ENCODE peak calls at places on chromosomes 4 and X, in nine cellular contexts. B, S, U, E, X, O, F, A and C are unnamed samples.

GRCh38 chr4:52979020-52979419 is 116.9 kb downstream of the RASL11B start:
- DNase-seq in B (no peak), S (no peak), U (no peak), E (no peak), X (no peak), O (no peak), F (no peak), A (no peak), C (no peak)

GRCh38 chr4:153522800-153523089 is 56.6 kb downstream of the TMEM131L start:
- DNase-seq in B (no peak), S (no peak), U (no peak), E (no peak), X (no peak), O (no peak), F (no peak), A (no peak), C (no peak)

GRCh38 chr4:126701756-126702155 is 931.0 kb upstream of the INTU start:
- DNase-seq in B (no peak), S (no peak), U (no peak), E (peak; percentile 1), X (no peak), O (no peak), F (no peak), A (no peak), C (peak; percentile 74)

GRCh38 chr4:174461438-174462106 is 60.7 kb downstream of the HPGD start:
- DNase-seq in B (no peak), S (no peak), U (no peak), E (no peak), X (no peak), O (no peak), F (no peak), A (no peak), C (no peak)

GRCh38 chrX:65690057-65690855 is 22.8 kb downstream of the MSN start:
- DNase-seq in B (no peak), S (no peak), U (no peak), E (no peak), X (no peak), O (no peak), F (no peak), A (peak; percentile 43), C (no peak)

GRCh38 chrX:128928636-128929035 is 594.7 kb downstream of the SMARCA1 start:
- DNase-seq in B (no peak), S (peak; percentile 3), U (no peak), E (no peak), X (no peak), O (no peak), F (no peak), A (no peak), C (no peak)

GRCh38 chr4:56271121-56271520 is 116.2 kb downstream of the AASDH start:
- DNase-seq in B (no peak), S (no peak), U (no peak), E (no peak), X (no peak), O (no peak), F (no peak), A (no peak), C (no peak)

GRCh38 chrX:120672389-120672788 is 42.5 kb upstream of the C1GALT1C1 start:
- DNase-seq in B (peak; percentile 58), S (no peak), U (no peak), E (no peak), X (no peak), O (peak; percentile 27), F (no peak), A (no peak), C (no peak)

GRCh38 chrX:64642482-64642881 is 247.2 kb upstream of the MTMR8 start:
- DNase-seq in B (no peak), S (no peak), U (peak; percentile 2), E (no peak), X (no peak), O (no peak), F (no peak), A (peak; percentile 15), C (no peak)

GRCh38 chr4:152255437-152255836 is 280.5 kb downstream of the FBXW7 start:
- DNase-seq in B (no peak), S (no peak), U (no peak), E (no peak), X (no peak), O (no peak), F (peak; percentile 46), A (peak; percentile 61), C (no peak)

GRCh38 chrX:19564606-19565005 is 49.3 kb upstream of the MAP3K15 start:
- DNase-seq in B (no peak), S (no peak), U (no peak), E (no peak), X (no peak), O (no peak), F (no peak), A (no peak), C (peak; percentile 64)

GRCh38 chr4:1464581-1465171 is 58.4 kb upstream of the NKX1-1 start:
- DNase-seq in B (no peak), S (no peak), U (no peak), E (no peak), X (no peak), O (no peak), F (no peak), A (no peak), C (peak; percentile 36)

GRCh38 chr4:152962160-152962559 is 26.0 kb downstream of the FHDC1 start:
- DNase-seq in B (no peak), S (no peak), U (no peak), E (no peak), X (no peak), O (no peak), F (no peak), A (no peak), C (no peak)

GRCh38 chrX:17377047-17377692 is 2.2 kb downstream of the NHS start:
- DNase-seq in B (peak; percentile 63), S (peak; percentile 35), U (no peak), E (no peak), X (peak; percentile 52), O (peak; percentile 3), F (peak; percentile 64), A (no peak), C (no peak)

GRCh38 chrX:146224442-146224841 is 406.8 kb downstream of the SLITRK2 start:
- DNase-seq in B (no peak), S (peak; percentile 6), U (no peak), E (no peak), X (no peak), O (no peak), F (no peak), A (peak; percentile 20), C (no peak)

GRCh38 chr4:143335979-143336827 is 473 bp upstream of the GAB1 start:
- DNase-seq in B (peak; percentile 95), S (peak; percentile 45), U (peak; percentile 45), E (peak; percentile 91), X (peak; percentile 97), O (peak; percentile 89), F (peak; percentile 41), A (peak; percentile 89), C (peak; percentile 95)

GRCh38 chr4:185405296-185405999 is 8.8 kb downstream of the ANKRD37 start:
- DNase-seq in B (no peak), S (no peak), U (peak; percentile 26), E (no peak), X (no peak), O (no peak), F (no peak), A (no peak), C (no peak)

GRCh38 chr4:86720508-86721068 is 126.5 kb downstream of the PTPN13 start:
- DNase-seq in B (no peak), S (no peak), U (no peak), E (peak; percentile 66), X (no peak), O (no peak), F (no peak), A (no peak), C (no peak)

GRCh38 chr4:167964766-167965373 is 127.5 kb upstream of the ANXA10 start:
- DNase-seq in B (no peak), S (no peak), U (no peak), E (no peak), X (no peak), O (no peak), F (no peak), A (no peak), C (no peak)

GRCh38 chr4:177380730-177381287 is 61.4 kb downstream of the AGA start:
- DNase-seq in B (no peak), S (no peak), U (no peak), E (no peak), X (no peak), O (no peak), F (no peak), A (peak; percentile 11), C (no peak)

GRCh38 chr4:115687356-115687755 is 573.9 kb upstream of the NDST4 start:
- DNase-seq in B (no peak), S (no peak), U (no peak), E (no peak), X (no peak), O (no peak), F (no peak), A (no peak), C (no peak)

GRCh38 chr4:124177647-124178425 is 534.7 kb downstream of the ANKRD50 start:
- DNase-seq in B (no peak), S (no peak), U (no peak), E (no peak), X (no peak), O (no peak), F (no peak), A (no peak), C (no peak)

GRCh38 chrX:101450951-101451350 is 34.3 kb upstream of the ARMCX4 start:
- DNase-seq in B (peak; percentile 74), S (no peak), U (no peak), E (no peak), X (no peak), O (no peak), F (no peak), A (peak; percentile 26), C (no peak)

GRCh38 chrX:38473715-38474114 is 87.6 kb upstream of the TSPAN7 start:
- DNase-seq in B (no peak), S (no peak), U (no peak), E (no peak), X (no peak), O (no peak), F (no peak), A (no peak), C (no peak)

GRCh38 chrX:103253608-103254007 is 1.3 kb downstream of the TCEAL8 start:
- DNase-seq in B (no peak), S (no peak), U (no peak), E (peak; percentile 5), X (no peak), O (no peak), F (no peak), A (peak; percentile 23), C (no peak)

GRCh38 chr4:163042306-163042705 is 124.4 kb downstream of the NAF1 start:
- DNase-seq in B (no peak), S (no peak), U (no peak), E (no peak), X (no peak), O (no peak), F (no peak), A (no peak), C (no peak)

GRCh38 chrX:119685225-119686066 is 7.5 kb downstream of the SEPTIN6 start:
- DNase-seq in B (peak; percentile 65), S (no peak), U (no peak), E (peak; percentile 31), X (no peak), O (peak; percentile 36), F (no peak), A (peak; percentile 95), C (no peak)

GRCh38 chr4:74109894-74110605 is 11.1 kb upstream of the CXCL2 start:
- DNase-seq in B (no peak), S (no peak), U (no peak), E (no peak), X (no peak), O (peak; percentile 56), F (no peak), A (no peak), C (no peak)

GRCh38 chr4:96677499-96677898 is 837.6 kb downstream of the PDHA2 start:
- DNase-seq in B (no peak), S (no peak), U (no peak), E (no peak), X (no peak), O (no peak), F (no peak), A (no peak), C (no peak)